ENCODE peak calls at places on chromosomes 13 and 19, in four cellular contexts. M, G, F and C are unnamed samples.

GRCh38 chr19:46999377-46999776 is 20.3 kb upstream of the NPAS1 start:
- DNase-seq in M (no peak), G (no peak), F (no peak), C (no peak)

GRCh38 chr19:18849838-18850400 is 18.2 kb downstream of the UPF1 start:
- DNase-seq in M (no peak), G (no peak), F (no peak), C (no peak)

GRCh38 chr19:45253396-45254027 is 2.4 kb downstream of the MARK4 start:
- DNase-seq in M (no peak), G (no peak), F (peak; percentile 74), C (no peak)

GRCh38 chr13:110503037-110503901 is 58.3 kb downstream of the RAB20 start:
- DNase-seq in M (no peak), G (no peak), F (no peak), C (peak; percentile 75)

GRCh38 chr19:15623711-15624318 is 8.8 kb downstream of the CYP4F8 start:
- DNase-seq in M (no peak), G (no peak), F (no peak), C (peak; percentile 14)

GRCh38 chr19:40139533-40140287 is 49.0 kb upstream of the ZNF780A start:
- DNase-seq in M (peak; percentile 39), G (no peak), F (peak; percentile 31), C (peak; percentile 45)

GRCh38 chr13:75489502-75490263 is 7.7 kb upstream of the TBC1D4 start:
- DNase-seq in M (peak; percentile 57), G (peak; percentile 35), F (no peak), C (peak; percentile 42)

GRCh38 chr19:49133621-49134454 is 14.5 kb downstream of the PPFIA3 start:
- DNase-seq in M (no peak), G (peak; percentile 90), F (no peak), C (no peak)

GRCh38 chr13:104014803-104015645 is 948.8 kb upstream of the SLC10A2 start:
- DNase-seq in M (peak; percentile 52), G (no peak), F (no peak), C (no peak)

GRCh38 chr19:48985711-48986110 is 7.4 kb downstream of the GYS1 start:
- DNase-seq in M (no peak), G (no peak), F (no peak), C (no peak)

GRCh38 chr19:1266818-1267440 is 2.2 kb upstream of the CIRBP start:
- DNase-seq in M (no peak), G (peak; percentile 80), F (no peak), C (no peak)

GRCh38 chr13:91305652-91306051 is 41.8 kb upstream of the MIR17HG start:
- DNase-seq in M (no peak), G (no peak), F (no peak), C (no peak)

GRCh38 chr13:51793570-51794273 is 10.2 kb downstream of the DHRS12 start:
- DNase-seq in M (peak; percentile 54), G (no peak), F (peak; percentile 21), C (peak; percentile 42)

GRCh38 chr19:32914879-32915278 is 45.3 kb upstream of the SLC7A9 start:
- DNase-seq in M (no peak), G (no peak), F (peak; percentile 49), C (no peak)

GRCh38 chr19:48913114-48913513 is 13.0 kb downstream of the NUCB1 start:
- DNase-seq in M (no peak), G (no peak), F (no peak), C (no peak)

GRCh38 chr19:15253513-15253912 is 21.3 kb upstream of the EPHX3 start:
- DNase-seq in M (no peak), G (no peak), F (no peak), C (no peak)

GRCh38 chr13:38202730-38203129 is 146.9 kb upstream of the UFM1 start:
- DNase-seq in M (peak; percentile 64), G (no peak), F (no peak), C (no peak)

GRCh38 chr13:28035146-28035782 is 46.8 kb upstream of the URAD start:
- DNase-seq in M (no peak), G (no peak), F (no peak), C (no peak)

GRCh38 chr13:109140777-109141354 is 511.5 kb downstream of the MYO16 start:
- DNase-seq in M (no peak), G (no peak), F (no peak), C (no peak)